ENCODE peak calls at places on chromosome 3, in ten cellular contexts. H is skeletal muscle cell; T is CD8-positive, alpha-beta memory T cell; X is kidney epithelial cell; A is Calu3; K is HFFc6; G is activated T-cell treated with anti-CD3 and anti-CD28 coated beads for 48 hours; W is A172; Q is NCI-H1105; V is BE2C. F is an unnamed sample.

GRCh38 chr3:15171096-15171495 is 35.0 kb upstream of the CAPN7 start:
- DNase-seq in K (no peak), Q (no peak), V (no peak), T (no peak), H (no peak), G (no peak), A (no peak), W (no peak), X (no peak), F (no peak)

GRCh38 chr3:98329392-98330124 is 24.1 kb upstream of the OR5K4 start:
- DNase-seq in H (peak), K (peak), V (peak), G (peak), T (peak), A (peak), Q (peak), W (peak), X (no peak), F (peak)

GRCh38 chr3:116579843-116580242 is 129.7 kb upstream of the TUSC7 start:
- DNase-seq in Q (no peak), T (no peak), W (no peak), K (no peak), G (no peak), A (peak), V (peak), X (no peak), H (no peak), F (no peak)

GRCh38 chr3:173044998-173045397 is 96.0 kb downstream of the SPATA16 start:
- DNase-seq in V (no peak), X (no peak), A (no peak), H (no peak), Q (no peak), G (no peak), W (no peak), T (no peak), K (no peak), F (no peak)

GRCh38 chr3:35393916-35394315 is 245.4 kb upstream of the ARPP21 start:
- DNase-seq in A (no peak), V (no peak), H (peak), Q (no peak), T (no peak), G (no peak), K (no peak), W (no peak), X (peak), F (no peak)

GRCh38 chr3:190345027-190345821 is 23.0 kb upstream of the CLDN1 start:
- DNase-seq in H (peak), W (peak), G (no peak), V (no peak), K (peak), X (peak), Q (no peak), A (peak), T (no peak), F (no peak)

GRCh38 chr3:41726891-41727290 is 235.0 kb downstream of the ULK4 start:
- DNase-seq in K (no peak), V (no peak), G (no peak), T (no peak), Q (no peak), W (no peak), H (no peak), A (no peak), X (no peak), F (no peak)

GRCh38 chr3:14122301-14122700 is 2.4 kb downstream of the CHCHD4 start:
- DNase-seq in V (no peak), T (no peak), X (no peak), K (no peak), Q (no peak), W (no peak), G (no peak), A (no peak), H (no peak), F (no peak)

GRCh38 chr3:131608741-131609140 is 106.0 kb upstream of the MRPL3 start:
- DNase-seq in K (no peak), W (no peak), G (no peak), H (no peak), Q (no peak), T (no peak), X (no peak), V (no peak), A (no peak), F (no peak)

GRCh38 chr3:158106773-158107461 is 697 bp upstream of the SHOX2 start:
- DNase-seq in T (no peak), H (no peak), X (no peak), Q (no peak), W (peak), K (no peak), A (no peak), V (peak), G (no peak), F (peak)

GRCh38 chr3:121152573-121152972 is 244.6 kb downstream of the STXBP5L start:
- DNase-seq in W (peak), Q (peak), H (no peak), G (no peak), X (no peak), K (peak), A (no peak), V (no peak), T (no peak), F (peak)

GRCh38 chr3:170107926-170108325 is 70.1 kb downstream of the GPR160 start:
- DNase-seq in V (no peak), T (no peak), X (no peak), A (no peak), Q (no peak), K (no peak), H (no peak), G (no peak), W (no peak), F (no peak)

GRCh38 chr3:4987374-4988296 is 8.4 kb downstream of the BHLHE40 start:
- DNase-seq in G (no peak), T (no peak), A (no peak), Q (no peak), W (no peak), V (no peak), K (no peak), X (no peak), H (no peak), F (no peak)

GRCh38 chr3:137642831-137643230 is 121.3 kb upstream of the SOX14 start:
- DNase-seq in Q (peak), X (no peak), T (no peak), H (no peak), V (no peak), G (no peak), K (no peak), A (no peak), W (no peak), F (peak)

GRCh38 chr3:42708611-42709151 is 6.1 kb upstream of the HHATL start:
- DNase-seq in K (no peak), Q (no peak), G (no peak), T (no peak), W (no peak), X (no peak), H (no peak), A (no peak), V (no peak), F (no peak)

GRCh38 chr3:180284331-180285110 is 247.8 kb upstream of the PEX5L start:
- DNase-seq in X (no peak), T (no peak), G (no peak), K (peak), Q (no peak), H (no peak), V (no peak), A (no peak), W (no peak), F (no peak)

GRCh38 chr3:178198329-178198728 is 337.9 kb upstream of the KCNMB2 start:
- DNase-seq in X (no peak), A (no peak), T (no peak), K (peak), V (no peak), Q (no peak), W (no peak), H (no peak), G (no peak), F (no peak)

GRCh38 chr3:122299872-122300460 is 25.1 kb upstream of the CSTA start:
- DNase-seq in A (peak), T (no peak), H (no peak), V (peak), G (peak), Q (no peak), W (no peak), X (no peak), K (no peak), F (no peak)

GRCh38 chr3:89113887-89114840 is 6.7 kb downstream of the EPHA3 start:
- DNase-seq in Q (peak), G (peak), H (no peak), A (peak), T (no peak), X (peak), W (no peak), V (peak), K (no peak), F (peak)